ENCODE peak calls at places on chromosome 20, in five cellular contexts. One of them, this sample, is unnamed.

GRCh38 chr20:57818418-57818817 is 108.6 kb upstream of the PMEPA1 start:
- DNase-seq in H1: no peak
- DNase-seq in A549: no peak
- DNase-seq in GM12878: no peak
- DNase-seq in K562: no peak
- DNase-seq in this sample: no peak

GRCh38 chr20:50142812-50143211 is 10.7 kb downstream of the PEDS1 start:
- DNase-seq in H1: no peak
- DNase-seq in A549: no peak
- DNase-seq in GM12878: no peak
- DNase-seq in K562: no peak
- DNase-seq in this sample: no peak

GRCh38 chr20:23361108-23361650 is 803 bp upstream of the GZF1 start:
- DNase-seq in H1: no peak
- DNase-seq in A549: peak
- DNase-seq in GM12878: no peak
- DNase-seq in K562: peak
- DNase-seq in this sample: peak

GRCh38 chr20:58598271-58599015 is 52.6 kb upstream of the STX16 start:
- DNase-seq in H1: no peak
- DNase-seq in A549: no peak
- DNase-seq in GM12878: no peak
- DNase-seq in K562: no peak
- DNase-seq in this sample: no peak

GRCh38 chr20:728022-728944 is 40.0 kb downstream of the SLC52A3 start:
- DNase-seq in H1: peak
- DNase-seq in A549: peak
- DNase-seq in GM12878: no peak
- DNase-seq in K562: peak
- DNase-seq in this sample: peak

GRCh38 chr20:59145926-59146800 is 17.5 kb upstream of the ZNF831 start:
- DNase-seq in H1: no peak
- DNase-seq in A549: no peak
- DNase-seq in GM12878: no peak
- DNase-seq in K562: no peak
- DNase-seq in this sample: no peak

GRCh38 chr20:51831891-51832675 is 29.8 kb upstream of the SALL4 start:
- DNase-seq in H1: no peak
- DNase-seq in A549: no peak
- DNase-seq in GM12878: no peak
- DNase-seq in K562: no peak
- DNase-seq in this sample: no peak

GRCh38 chr20:59235226-59235625 is 65.2 kb upstream of the EDN3 start:
- DNase-seq in H1: no peak
- DNase-seq in A549: no peak
- DNase-seq in GM12878: no peak
- DNase-seq in K562: no peak
- DNase-seq in this sample: no peak

GRCh38 chr20:36431604-36432003 is 109.7 kb upstream of the MYL9 start:
- DNase-seq in H1: no peak
- DNase-seq in A549: no peak
- DNase-seq in GM12878: no peak
- DNase-seq in K562: no peak
- DNase-seq in this sample: no peak

GRCh38 chr20:6504826-6505225 is 262.7 kb upstream of the BMP2 start:
- DNase-seq in H1: no peak
- DNase-seq in A549: no peak
- DNase-seq in GM12878: no peak
- DNase-seq in K562: no peak
- DNase-seq in this sample: no peak

GRCh38 chr20:11790047-11790446 is 127.6 kb upstream of the BTBD3 start:
- DNase-seq in H1: no peak
- DNase-seq in A549: no peak
- DNase-seq in GM12878: no peak
- DNase-seq in K562: no peak
- DNase-seq in this sample: no peak

GRCh38 chr20:10476319-10476724 is 41.2 kb downstream of the SLX4IP start:
- DNase-seq in H1: no peak
- DNase-seq in A549: no peak
- DNase-seq in GM12878: peak
- DNase-seq in K562: peak
- DNase-seq in this sample: no peak

GRCh38 chr20:49700411-49701185 is 13.1 kb downstream of the B4GALT5 start:
- DNase-seq in H1: no peak
- DNase-seq in A549: no peak
- DNase-seq in GM12878: no peak
- DNase-seq in K562: peak
- DNase-seq in this sample: peak

GRCh38 chr20:10793741-10794140 is 119.9 kb upstream of the JAG1 start:
- DNase-seq in H1: no peak
- DNase-seq in A549: no peak
- DNase-seq in GM12878: no peak
- DNase-seq in K562: no peak
- DNase-seq in this sample: no peak

GRCh38 chr20:23082846-23083552 is 3.1 kb downstream of the CD93 start:
- DNase-seq in H1: no peak
- DNase-seq in A549: no peak
- DNase-seq in GM12878: no peak
- DNase-seq in K562: no peak
- DNase-seq in this sample: no peak

GRCh38 chr20:37327748-37328147 is 18.2 kb upstream of the SRC start:
- DNase-seq in H1: no peak
- DNase-seq in A549: no peak
- DNase-seq in GM12878: no peak
- DNase-seq in K562: no peak
- DNase-seq in this sample: no peak

GRCh38 chr20:56932575-56933330 is 303.6 kb downstream of the TFAP2C start:
- DNase-seq in H1: no peak
- DNase-seq in A549: no peak
- DNase-seq in GM12878: no peak
- DNase-seq in K562: no peak
- DNase-seq in this sample: no peak

GRCh38 chr20:60268502-60268901 is 310.3 kb downstream of the CDH26 start:
- DNase-seq in H1: no peak
- DNase-seq in A549: no peak
- DNase-seq in GM12878: no peak
- DNase-seq in K562: peak
- DNase-seq in this sample: no peak

GRCh38 chr20:34129518-34130162 is 17.6 kb upstream of the EIF2S2 start:
- DNase-seq in H1: no peak
- DNase-seq in A549: peak
- DNase-seq in GM12878: peak
- DNase-seq in K562: peak
- DNase-seq in this sample: peak

GRCh38 chr20:16212790-16213189 is 360.5 kb downstream of the KIF16B start:
- DNase-seq in H1: no peak
- DNase-seq in A549: no peak
- DNase-seq in GM12878: no peak
- DNase-seq in K562: no peak
- DNase-seq in this sample: no peak

GRCh38 chr20:59688999-59689398 is 84.7 kb downstream of the PHACTR3 start:
- DNase-seq in H1: no peak
- DNase-seq in A549: no peak
- DNase-seq in GM12878: no peak
- DNase-seq in K562: no peak
- DNase-seq in this sample: no peak

GRCh38 chr20:6767536-6768227 is at the start of gene BMP2:
- DNase-seq in H1: no peak
- DNase-seq in A549: peak
- DNase-seq in GM12878: no peak
- DNase-seq in K562: peak
- DNase-seq in this sample: no peak

GRCh38 chr20:17570347-17571152 is 675 bp downstream of the DSTN start:
- DNase-seq in H1: no peak
- DNase-seq in A549: no peak
- DNase-seq in GM12878: no peak
- DNase-seq in K562: peak
- DNase-seq in this sample: peak

GRCh38 chr20:54995553-54995952 is 520.2 kb downstream of the DOK5 start:
- DNase-seq in H1: no peak
- DNase-seq in A549: no peak
- DNase-seq in GM12878: no peak
- DNase-seq in K562: no peak
- DNase-seq in this sample: no peak

GRCh38 chr20:31706607-31707257 is 15.9 kb downstream of the BCL2L1 start:
- DNase-seq in H1: no peak
- DNase-seq in A549: no peak
- DNase-seq in GM12878: no peak
- DNase-seq in K562: peak
- DNase-seq in this sample: peak

GRCh38 chr20:32354592-32355416 is 3.3 kb upstream of the ASXL1 start:
- DNase-seq in H1: no peak
- DNase-seq in A549: peak
- DNase-seq in GM12878: peak
- DNase-seq in K562: peak
- DNase-seq in this sample: peak

GRCh38 chr20:32474717-32474966 is 110.5 kb downstream of the NOL4L start:
- DNase-seq in H1: no peak
- DNase-seq in A549: no peak
- DNase-seq in GM12878: no peak
- DNase-seq in K562: no peak
- DNase-seq in this sample: no peak

GRCh38 chr20:24838551-24839530 is 110.2 kb upstream of the CST7 start:
- DNase-seq in H1: no peak
- DNase-seq in A549: no peak
- DNase-seq in GM12878: peak
- DNase-seq in K562: no peak
- DNase-seq in this sample: no peak

GRCh38 chr20:57480444-57481152 is 44.3 kb downstream of the CTCFL start:
- DNase-seq in H1: no peak
- DNase-seq in A549: no peak
- DNase-seq in GM12878: peak
- DNase-seq in K562: no peak
- DNase-seq in this sample: no peak

GRCh38 chr20:22684072-22684762 is 99.8 kb upstream of the FOXA2 start:
- DNase-seq in H1: peak
- DNase-seq in A549: peak
- DNase-seq in GM12878: peak
- DNase-seq in K562: peak
- DNase-seq in this sample: peak

GRCh38 chr20:11755071-11755881 is 162.4 kb upstream of the BTBD3 start:
- DNase-seq in H1: no peak
- DNase-seq in A549: no peak
- DNase-seq in GM12878: no peak
- DNase-seq in K562: no peak
- DNase-seq in this sample: no peak

GRCh38 chr20:6122111-6122872 is 538 bp downstream of the FERMT1 start:
- DNase-seq in H1: no peak
- DNase-seq in A549: peak
- DNase-seq in GM12878: no peak
- DNase-seq in K562: no peak
- DNase-seq in this sample: peak

GRCh38 chr20:48649868-48650267 is 177.9 kb downstream of the PREX1 start:
- DNase-seq in H1: no peak
- DNase-seq in A549: no peak
- DNase-seq in GM12878: no peak
- DNase-seq in K562: no peak
- DNase-seq in this sample: no peak

GRCh38 chr20:29750268-29750899 is 1507.1 kb upstream of the DEFB115 start:
- DNase-seq in H1: no peak
- DNase-seq in A549: no peak
- DNase-seq in GM12878: no peak
- DNase-seq in K562: no peak
- DNase-seq in this sample: no peak

GRCh38 chr20:43511879-43512278 is 4.4 kb downstream of the L3MBTL1 start:
- DNase-seq in H1: no peak
- DNase-seq in A549: no peak
- DNase-seq in GM12878: no peak
- DNase-seq in K562: no peak
- DNase-seq in this sample: no peak

GRCh38 chr20:62275263-62275619 is 27.6 kb upstream of the ADRM1 start:
- DNase-seq in H1: no peak
- DNase-seq in A549: no peak
- DNase-seq in GM12878: no peak
- DNase-seq in K562: no peak
- DNase-seq in this sample: no peak
- TF ChIP-seq HDAC2 in H1: no peak
- TF ChIP-seq HDAC2 in A549: no peak
- TF ChIP-seq HDAC2 in GM12878: no peak
- TF ChIP-seq HDAC2 in K562: no peak
- TF ChIP-seq HDAC2 in this sample: no peak

GRCh38 chr20:47648943-47649342 is 136.3 kb downstream of the SULF2 start:
- DNase-seq in H1: peak
- DNase-seq in A549: no peak
- DNase-seq in GM12878: no peak
- DNase-seq in K562: no peak
- DNase-seq in this sample: no peak
- TF ChIP-seq HDAC2 in H1: no peak
- TF ChIP-seq HDAC2 in A549: no peak
- TF ChIP-seq HDAC2 in GM12878: no peak
- TF ChIP-seq HDAC2 in K562: no peak
- TF ChIP-seq HDAC2 in this sample: no peak

GRCh38 chr20:9177278-9177677 is 108.4 kb downstream of the PLCB4 start:
- DNase-seq in H1: no peak
- DNase-seq in A549: no peak
- DNase-seq in GM12878: no peak
- DNase-seq in K562: no peak
- DNase-seq in this sample: no peak

GRCh38 chr20:9179867-9180266 is 111.0 kb downstream of the PLCB4 start:
- DNase-seq in H1: no peak
- DNase-seq in A549: no peak
- DNase-seq in GM12878: no peak
- DNase-seq in K562: no peak
- DNase-seq in this sample: no peak

GRCh38 chr20:9180480-9181257 is 111.8 kb downstream of the PLCB4 start:
- DNase-seq in H1: no peak
- DNase-seq in A549: no peak
- DNase-seq in GM12878: no peak
- DNase-seq in K562: no peak
- DNase-seq in this sample: no peak

DNA sequence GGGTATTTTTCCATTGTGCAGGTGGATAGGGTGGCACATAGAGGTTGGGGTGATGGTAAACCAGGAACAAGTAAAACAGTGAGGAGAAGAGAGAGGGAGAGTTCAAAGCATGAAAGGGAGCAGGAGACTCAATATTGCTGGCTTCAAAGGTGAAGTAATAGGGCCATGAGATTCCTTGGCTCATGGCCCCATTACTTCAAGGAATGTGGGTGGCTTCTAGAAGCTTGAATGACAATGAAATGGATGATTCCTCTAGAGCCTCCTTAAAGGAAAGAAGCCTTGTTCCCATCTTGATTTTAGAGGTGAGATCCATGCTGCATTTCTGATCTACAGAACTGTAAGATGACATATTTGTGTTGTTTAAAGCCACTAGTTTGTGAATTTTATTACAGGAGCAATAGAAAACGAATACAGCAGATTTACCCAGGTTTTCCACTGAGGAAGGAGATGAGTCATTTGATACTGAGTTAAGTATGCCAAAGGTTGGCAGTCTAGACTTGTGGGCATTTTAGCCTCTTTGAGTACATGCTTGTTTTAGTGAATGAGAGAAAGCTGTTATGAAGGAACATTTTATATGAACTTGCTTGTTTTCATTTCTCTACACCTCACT is 110.4 kb downstream of the PLCB4 start:
- DNase-seq in H1: no peak
- DNase-seq in A549: no peak
- DNase-seq in GM12878: no peak
- DNase-seq in K562: no peak
- DNase-seq in this sample: no peak
- TF ChIP-seq HDAC2 in H1: no peak
- TF ChIP-seq HDAC2 in A549: no peak
- TF ChIP-seq HDAC2 in GM12878: no peak
- TF ChIP-seq HDAC2 in K562: no peak
- TF ChIP-seq HDAC2 in this sample: no peak

GRCh38 chr20:46121531-46121930 is 3.4 kb downstream of the CD40 start:
- DNase-seq in H1: no peak
- DNase-seq in A549: no peak
- DNase-seq in GM12878: no peak
- DNase-seq in K562: no peak
- DNase-seq in this sample: no peak
- TF ChIP-seq HDAC2 in H1: no peak
- TF ChIP-seq HDAC2 in A549: no peak
- TF ChIP-seq HDAC2 in GM12878: no peak
- TF ChIP-seq HDAC2 in K562: no peak
- TF ChIP-seq HDAC2 in this sample: no peak